ENCODE peak calls at places on chromosome 16, in seven cellular contexts. Z is OCI-LY7, Q is DND-41, H is fibroblast of lung, Y is AG10803, X is GM23338, T is heart right ventricle. J is an unnamed sample.

GRCh38 chr16:9370071-9370491 is 278.6 kb downstream of the HAPSTR1 start:
- DNase-seq in Z (no peak), Q (no peak), H (no peak), Y (no peak), X (peak; percentile 8), T (peak; percentile 55), J (no peak)

GRCh38 chr16:50635505-50636392 is 45.4 kb downstream of the SNX20 start:
- DNase-seq in Z (peak; percentile 29), Q (peak; percentile 30), H (no peak), Y (no peak), X (peak; percentile 60), T (no peak), J (peak; percentile 65)

GRCh38 chr16:73020409-73020884 is 27.5 kb downstream of the ZFHX3 start:
- DNase-seq in Z (no peak), Q (no peak), H (peak; percentile 96), Y (peak; percentile 92), X (no peak), T (peak; percentile 72), J (no peak)

GRCh38 chr16:25027781-25028180 is 12.6 kb upstream of the ARHGAP17 start:
- DNase-seq in Z (no peak), Q (no peak), H (no peak), Y (no peak), X (no peak), T (no peak), J (no peak)

GRCh38 chr16:25395528-25395927 is 137.9 kb upstream of the ZKSCAN2 start:
- DNase-seq in Z (no peak), Q (no peak), H (no peak), Y (no peak), X (peak; percentile 57), T (no peak), J (no peak)

GRCh38 chr16:83994087-83994486 is 26.0 kb downstream of the NECAB2 start:
- DNase-seq in Z (no peak), Q (peak; percentile 52), H (peak; percentile 91), Y (peak; percentile 96), X (no peak), T (no peak), J (peak; percentile 90)

GRCh38 chr16:85475233-85475632 is 137.9 kb upstream of the GSE1 start:
- DNase-seq in Z (no peak), Q (no peak), H (no peak), Y (no peak), X (no peak), T (no peak), J (no peak)

GRCh38 chr16:51243836-51244483 is 92.9 kb upstream of the SALL1 start:
- DNase-seq in Z (no peak), Q (no peak), H (no peak), Y (no peak), X (no peak), T (no peak), J (no peak)

GRCh38 chr16:86099326-86099725 is 200.4 kb downstream of the IRF8 start:
- DNase-seq in Z (no peak), Q (no peak), H (no peak), Y (no peak), X (no peak), T (no peak), J (no peak)

GRCh38 chr16:70808371-70808770 is 7.4 kb upstream of the VAC14 start:
- DNase-seq in Z (no peak), Q (no peak), H (no peak), Y (no peak), X (no peak), T (no peak), J (no peak)

GRCh38 chr16:8963010-8963824 is 489 bp downstream of the USP7 start:
- DNase-seq in Z (peak; percentile 48), Q (no peak), H (no peak), Y (no peak), X (no peak), T (peak; percentile 28), J (no peak)

DNA sequence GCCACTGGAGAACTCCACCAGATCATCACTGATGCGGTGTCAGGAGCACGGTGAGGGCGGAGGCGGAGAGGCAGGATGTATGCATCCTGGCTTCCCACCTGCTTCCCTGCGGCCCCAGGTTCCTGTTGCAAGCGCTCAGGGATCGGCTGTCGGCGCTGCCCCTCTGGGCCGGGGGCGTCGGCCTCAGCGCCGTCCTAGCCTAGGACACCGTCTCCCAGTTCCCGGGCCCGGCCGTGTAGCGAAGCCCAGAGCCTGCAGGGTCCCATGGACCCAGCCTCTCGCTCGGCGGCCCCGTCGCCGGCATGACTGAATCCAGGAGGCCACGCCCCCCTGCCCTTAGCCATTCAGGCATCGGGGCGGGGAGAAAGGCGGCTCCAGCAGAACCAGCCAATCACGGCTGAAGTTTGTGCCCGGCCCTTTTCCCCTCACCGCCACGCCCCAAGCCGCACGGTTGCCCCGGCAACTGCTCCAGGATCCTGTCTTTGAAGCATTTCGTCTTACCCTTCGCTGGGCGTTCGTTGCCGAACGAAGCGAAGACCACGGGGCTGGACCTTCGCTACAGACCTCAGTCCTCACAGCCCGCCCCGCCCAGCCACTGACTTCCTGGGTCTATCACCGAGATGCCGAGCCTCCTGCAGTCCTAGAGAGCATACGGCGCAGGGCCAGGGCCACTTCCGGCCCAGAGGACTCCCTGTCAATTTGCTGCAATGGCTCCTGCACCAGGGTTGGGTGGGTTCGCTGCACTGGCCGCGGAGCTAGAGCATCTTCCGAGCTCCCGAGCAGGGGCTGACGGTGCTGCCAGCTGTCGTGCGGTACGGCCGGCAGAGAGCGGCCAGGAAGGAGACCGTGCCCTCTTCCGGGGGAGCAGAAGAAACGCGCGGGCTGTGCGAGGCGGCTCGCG is 10.6 kb upstream of the ZNF213 start:
- DNase-seq in Z (peak; percentile 97), Q (peak; percentile 98), H (peak; percentile 92), Y (peak; percentile 85), X (peak; percentile 99), T (peak; percentile 96), J (peak; percentile 97)
- TF ChIP-seq CTCF in Z (peak; percentile 37), Q (peak; percentile 62), H (peak; percentile 18), Y (peak; percentile 42), X (peak; percentile 39), T (peak; percentile 41), J (no peak)

GRCh38 chr16:80009971-80010659 is 409.6 kb upstream of the MAF start:
- DNase-seq in Z (no peak), Q (no peak), H (no peak), Y (no peak), X (no peak), T (no peak), J (no peak)

GRCh38 chr16:80004113-80004512 is 403.6 kb upstream of the MAF start:
- DNase-seq in Z (no peak), Q (no peak), H (no peak), Y (no peak), X (no peak), T (no peak), J (no peak)

GRCh38 chr16:80007216-80007615 is 406.7 kb upstream of the MAF start:
- DNase-seq in Z (no peak), Q (no peak), H (no peak), Y (no peak), X (no peak), T (no peak), J (no peak)

GRCh38 chr16:80008857-80009256 is 408.3 kb upstream of the MAF start:
- DNase-seq in Z (no peak), Q (no peak), H (no peak), Y (no peak), X (no peak), T (no peak), J (no peak)

DNA sequence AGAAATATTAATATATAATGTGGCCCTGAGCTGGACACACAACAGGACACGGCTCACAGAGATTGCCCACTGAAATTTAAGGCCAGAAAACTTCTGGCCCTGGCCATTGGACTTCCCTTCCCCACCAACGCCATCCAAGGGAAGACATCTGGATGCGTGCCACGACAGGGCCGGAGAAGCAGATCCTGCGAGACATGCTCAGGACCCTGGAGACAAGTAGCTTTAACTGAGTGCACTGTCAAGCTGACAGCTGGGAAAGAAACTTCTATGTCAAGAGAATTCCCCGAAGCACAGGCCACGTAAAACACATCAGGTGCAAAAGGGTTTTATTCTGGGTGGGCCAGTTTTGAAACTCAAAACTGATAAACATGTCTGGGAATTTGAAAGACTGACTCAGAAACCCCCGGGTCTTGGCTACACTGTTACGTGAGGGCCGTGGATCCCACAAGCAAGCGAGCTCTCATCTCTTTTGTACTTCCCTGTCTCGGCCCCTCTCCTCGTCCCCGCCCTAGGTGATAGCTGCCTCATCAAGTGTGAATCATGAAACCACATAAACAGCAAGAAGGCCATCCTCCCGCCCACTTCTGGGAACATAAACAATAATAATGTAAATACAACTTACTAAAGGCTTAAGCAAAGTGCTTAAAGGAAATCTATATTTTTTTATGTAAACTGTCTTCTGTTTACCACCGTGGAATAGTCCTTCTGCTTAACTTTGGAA is 405.8 kb upstream of the MAF start:
- DNase-seq in Z (no peak), Q (no peak), H (peak; percentile 9), Y (peak; percentile 11), X (no peak), T (peak; percentile 39), J (no peak)
- H3K4me3 ChIP-seq in Z (no peak overlapping the region), Q (no peak overlapping the region), H (no peak overlapping the region), Y (no peak overlapping the region), X (no peak overlapping the region), T (no peak overlapping the region), J (no peak overlapping the region)

GRCh38 chr16:30657866-30658730 is at the start of gene FBRS:
- DNase-seq in Z (peak; percentile 100), Q (peak; percentile 100), H (peak; percentile 100), Y (peak; percentile 100), X (peak; percentile 100), T (peak; percentile 100), J (peak; percentile 100)

GRCh38 chr16:30656974-30657865 is 1.0 kb upstream of the FBRS start:
- DNase-seq in Z (no peak), Q (no peak), H (no peak), Y (no peak), X (no peak), T (no peak), J (no peak)

GRCh38 chr16:30659507-30660423 is 1.5 kb downstream of the FBRS start:
- DNase-seq in Z (peak; percentile 26), Q (peak; percentile 52), H (peak; percentile 5), Y (peak; percentile 28), X (peak; percentile 43), T (peak; percentile 48), J (peak; percentile 27)

GRCh38 chr16:30660424-30661251 is 2.4 kb downstream of the FBRS start:
- DNase-seq in Z (peak; percentile 62), Q (peak; percentile 67), H (no peak), Y (no peak), X (no peak), T (no peak), J (no peak)

DNA sequence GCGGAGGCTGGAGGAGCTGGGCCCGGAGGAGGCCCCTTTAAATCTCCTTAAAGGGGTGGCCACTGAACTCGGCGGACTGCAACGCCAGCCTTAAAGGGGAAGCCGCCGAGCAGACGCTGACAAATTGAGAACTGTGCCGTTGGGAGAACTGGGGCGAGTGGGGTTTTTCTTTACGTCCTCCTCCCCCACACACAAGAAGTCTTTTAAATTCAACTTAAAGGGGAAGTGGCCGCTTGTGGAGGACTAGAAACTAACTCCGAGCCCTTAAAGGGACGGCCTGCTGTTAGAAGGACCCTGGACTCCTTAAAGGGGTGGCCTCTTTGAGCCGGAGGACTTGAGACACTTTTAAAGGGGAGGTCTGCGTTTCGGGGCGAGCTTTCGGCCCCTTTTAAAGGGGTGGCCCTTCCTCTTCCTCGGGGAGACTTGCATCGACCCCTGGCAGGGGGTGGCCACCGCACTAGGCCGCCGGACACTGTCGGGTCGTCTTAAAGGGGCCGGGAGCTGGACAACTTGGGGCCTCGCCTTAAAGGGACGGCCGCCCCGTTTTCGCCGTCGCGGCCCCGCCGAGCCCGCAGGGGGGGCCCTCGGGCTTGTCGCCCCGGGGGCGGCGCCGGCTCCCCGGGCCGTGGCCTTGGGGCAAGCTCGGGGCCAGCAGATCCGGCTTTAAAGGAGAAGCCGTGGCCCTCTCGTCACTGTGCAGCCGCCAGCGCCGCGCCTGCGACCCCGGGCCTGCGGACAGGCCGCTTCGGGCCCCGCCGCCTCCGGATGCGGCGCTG is 688 bp downstream of the FBRS start:
- DNase-seq in Z (peak; percentile 98), Q (peak; percentile 97), H (peak; percentile 98), Y (peak; percentile 98), X (peak; percentile 94), T (peak; percentile 80), J (peak; percentile 95)
- TF ChIP-seq CTCF in Z (peak; percentile 45), Q (peak; percentile 35), H (no peak), Y (no peak), X (peak; percentile 16), T (peak; percentile 48), J (no peak)

GRCh38 chr16:1072526-1073261 is at the start of gene SSTR5:
- DNase-seq in Z (no peak), Q (no peak), H (no peak), Y (no peak), X (peak; percentile 52), T (no peak), J (no peak)
- H3K4me3 ChIP-seq in Z (no peak within 1 kb of the TSS), Q (no peak within 1 kb of the TSS), H (no peak within 1 kb of the TSS), Y (no peak within 1 kb of the TSS), X (peak within 1 kb of the TSS; percentile 59), T (peak within 1 kb of the TSS; percentile 11), J (no peak within 1 kb of the TSS)